ENCODE peak calls at places on chromosome 22, in four cellular contexts. U is IMR-90, G is mesendoderm, E is H1. J is an unnamed sample.

GRCh38 chr22:37746366-37747089 is 49.7 kb downstream of the TRIOBP start:
- DNase-seq in E (peak), G (peak), U (no peak), J (peak)

GRCh38 chr22:39244496-39245129 is at the start of gene PDGFB:
- DNase-seq in E (no peak), U (no peak), G (peak), J (no peak)

GRCh38 chr22:27252282-27253049 is 549.1 kb downstream of the MN1 start:
- DNase-seq in E (no peak), G (no peak), U (peak), J (no peak)

GRCh38 chr22:25661067-25661466 is 80.9 kb upstream of the MYO18B start:
- DNase-seq in E (no peak), G (no peak), U (no peak), J (no peak)

GRCh38 chr22:41469218-41469851 is 418 bp downstream of the ACO2 start:
- DNase-seq in U (no peak), G (peak), E (no peak), J (no peak)

GRCh38 chr22:27307545-27308279 is 493.8 kb downstream of the MN1 start:
- DNase-seq in U (no peak), E (no peak), G (no peak), J (no peak)

GRCh38 chr22:26610072-26610958 is 7.5 kb downstream of the CRYBB1 start:
- DNase-seq in G (no peak), E (no peak), U (peak), J (no peak)

GRCh38 chr22:25780673-25781072 is 38.7 kb downstream of the MYO18B start:
- DNase-seq in G (no peak), U (no peak), E (no peak), J (no peak)

DNA sequence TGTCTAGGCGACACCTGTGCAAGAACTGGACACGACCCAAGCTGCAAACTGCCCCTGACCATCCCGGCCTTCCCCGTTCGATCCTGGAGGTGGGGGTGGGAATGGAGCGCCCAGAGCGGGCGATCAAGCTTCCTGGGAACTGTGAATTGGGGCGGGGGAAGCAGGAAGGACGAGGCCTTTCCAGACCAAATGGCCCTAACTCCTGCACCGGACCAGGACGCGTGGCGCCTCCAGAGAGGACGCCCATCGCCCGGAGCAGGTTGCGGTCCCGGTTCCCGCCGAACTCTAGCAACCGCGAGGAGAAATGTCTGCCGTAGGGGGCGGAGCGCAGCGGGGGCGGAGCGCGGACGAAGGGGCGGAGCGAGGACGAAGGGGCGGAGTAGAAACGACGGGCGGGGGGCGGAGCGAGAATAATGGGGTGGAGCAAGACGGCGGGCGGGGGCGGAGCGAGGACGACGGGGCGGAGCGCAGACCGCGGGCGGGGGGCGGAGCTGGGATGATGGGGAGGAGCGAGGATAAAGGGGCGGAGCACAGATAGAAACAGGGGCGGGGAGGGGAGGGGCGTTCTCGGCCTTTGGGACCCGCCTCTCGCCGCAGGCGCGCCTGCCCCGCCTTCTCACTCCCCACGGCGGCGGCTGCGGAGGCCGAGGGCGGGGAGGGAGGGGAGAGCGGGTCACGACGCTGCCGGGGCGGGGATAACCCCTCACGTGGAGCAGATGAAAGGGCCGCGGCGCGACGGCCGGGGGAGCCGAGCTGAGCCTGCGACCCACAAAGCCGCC is at the start of gene ZNRF3:
- DNase-seq in E (peak), U (peak), G (peak), J (peak)
- H3K27ac ChIP-seq in E (peak), U (peak), G (peak), J (peak)

DNA sequence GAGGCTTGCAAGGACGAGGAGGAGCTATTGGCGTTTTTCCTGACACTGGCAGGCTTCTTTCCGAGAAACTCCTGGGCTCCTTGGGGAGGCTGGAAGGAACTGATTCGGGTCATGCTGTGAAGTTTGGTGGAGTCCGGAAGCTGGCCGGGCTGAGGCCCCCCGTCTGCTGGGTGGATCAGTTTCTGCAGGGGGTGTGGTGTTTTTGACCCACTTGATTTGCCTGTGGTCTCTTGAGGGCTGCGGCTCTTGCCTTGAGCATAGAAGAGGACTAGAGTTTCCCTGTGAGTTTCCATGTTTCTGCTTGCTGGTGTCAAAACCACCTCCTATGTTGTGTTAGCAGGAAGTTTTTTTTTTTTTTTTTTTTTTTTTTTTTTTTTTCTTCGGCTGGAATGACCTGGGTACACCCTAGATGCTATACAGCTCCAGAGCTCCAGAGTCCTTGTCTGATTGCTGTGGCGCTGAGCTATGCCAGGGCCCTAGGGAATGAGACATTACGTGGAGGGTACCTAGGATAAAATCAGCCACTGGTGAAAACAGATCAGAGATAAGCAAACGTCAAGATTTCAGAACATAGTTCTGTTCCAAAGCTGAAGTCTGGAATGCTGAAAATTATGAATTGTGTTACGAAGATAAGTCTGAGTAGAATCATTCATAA is 728 bp downstream of the TBC1D22A start:
- DNase-seq in E (no peak), G (peak), U (peak), J (no peak)
- H4K8ac ChIP-seq in E (peak), G (no peak), U (peak), J (no peak)

DNA sequence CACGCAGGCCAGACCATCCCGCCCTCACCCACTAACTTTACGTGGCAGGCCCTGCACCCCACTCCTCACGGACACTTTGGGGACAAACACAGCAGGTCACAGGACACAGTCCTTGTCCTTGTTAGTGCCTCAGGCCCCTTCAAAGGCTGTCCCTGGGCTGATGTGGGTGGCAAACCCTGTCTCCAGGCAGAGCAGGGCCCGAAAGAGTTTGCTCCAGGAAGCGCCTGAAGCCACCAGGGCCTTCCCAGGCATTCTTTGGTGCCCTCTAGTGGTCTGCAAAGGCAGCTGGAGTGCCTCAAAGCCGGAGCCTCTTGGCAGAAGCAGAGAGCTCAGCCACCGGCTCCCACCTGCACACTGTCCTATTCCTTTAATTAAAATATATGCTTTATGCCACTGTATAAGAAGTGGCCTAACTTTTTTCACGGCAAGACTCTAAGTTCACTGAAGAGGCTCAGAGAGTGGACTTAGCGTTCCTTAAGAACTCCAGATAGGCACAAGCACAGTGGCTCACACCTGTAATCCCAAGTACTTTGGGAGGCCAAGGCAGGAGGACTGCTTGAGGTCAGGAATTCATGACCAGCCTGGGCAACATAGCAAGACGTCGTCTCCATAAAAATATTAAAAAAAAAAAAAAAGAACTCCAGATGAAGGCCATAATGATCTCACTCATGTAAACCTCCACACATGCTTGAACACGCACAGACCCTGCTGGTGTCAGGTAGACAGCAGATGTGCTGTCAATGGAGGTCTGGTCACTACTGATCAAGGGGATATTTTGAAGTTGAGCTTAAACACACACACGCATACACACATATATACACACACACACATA is 11.1 kb downstream of the TXN2 start:
- DNase-seq in E (peak), G (peak), U (peak), J (peak)
- H3K4ac ChIP-seq in E (no peak), G (no peak), U (peak), J (peak)

GRCh38 chr22:36339171-36340065 is 48.3 kb downstream of the MYH9 start:
- DNase-seq in G (no peak), E (no peak), U (peak), J (no peak)
- H3K27ac ChIP-seq in G (no peak), E (no peak), U (peak), J (no peak)

DNA sequence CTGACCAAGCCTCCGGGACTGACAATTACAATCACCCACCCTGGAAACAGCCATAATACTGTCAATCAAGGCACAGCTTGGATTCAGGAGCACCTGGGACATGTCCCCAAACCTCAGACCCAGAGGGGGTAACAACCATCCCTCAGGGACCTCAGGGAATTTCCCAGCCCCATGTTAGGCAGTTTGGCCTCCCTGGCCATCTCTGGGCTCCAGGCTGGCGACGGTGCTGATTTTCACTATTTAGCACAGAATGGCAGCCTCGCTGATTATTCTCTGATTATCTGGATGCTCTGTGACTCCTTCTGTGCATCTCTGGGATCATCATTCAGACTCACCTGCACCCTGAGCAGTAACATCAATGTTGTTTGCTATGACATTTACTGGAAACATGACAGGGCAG is 45.8 kb upstream of the VPREB1 start:
- DNase-seq in E (no peak), G (no peak), U (no peak), J (no peak)
- H4K8ac ChIP-seq in E (no peak), G (no peak), U (no peak), J (no peak)

DNA sequence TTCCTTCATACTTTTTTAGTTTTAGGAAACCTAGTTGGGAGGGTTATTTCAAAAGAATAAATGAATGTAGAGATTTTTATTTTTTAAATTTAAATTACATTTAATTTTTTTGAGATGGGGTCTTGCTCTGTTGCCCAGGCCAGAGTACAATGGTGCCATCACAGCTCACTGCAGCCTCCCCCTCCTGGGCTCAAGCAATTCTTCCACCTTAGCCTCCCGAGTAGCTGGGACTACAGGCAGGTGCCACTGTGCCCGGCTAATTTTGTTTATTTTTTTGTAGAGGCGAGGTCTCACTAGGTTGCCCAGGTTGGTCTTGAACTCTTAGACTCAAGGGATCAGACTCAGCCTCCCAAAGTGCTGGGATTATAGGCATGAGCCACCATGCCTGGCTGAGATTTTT is 32.6 kb downstream of the ZNRF3 start:
- DNase-seq in E (no peak), U (no peak), G (no peak), J (no peak)
- H3K4ac ChIP-seq in E (no peak), U (no peak), G (no peak), J (no peak)

DNA sequence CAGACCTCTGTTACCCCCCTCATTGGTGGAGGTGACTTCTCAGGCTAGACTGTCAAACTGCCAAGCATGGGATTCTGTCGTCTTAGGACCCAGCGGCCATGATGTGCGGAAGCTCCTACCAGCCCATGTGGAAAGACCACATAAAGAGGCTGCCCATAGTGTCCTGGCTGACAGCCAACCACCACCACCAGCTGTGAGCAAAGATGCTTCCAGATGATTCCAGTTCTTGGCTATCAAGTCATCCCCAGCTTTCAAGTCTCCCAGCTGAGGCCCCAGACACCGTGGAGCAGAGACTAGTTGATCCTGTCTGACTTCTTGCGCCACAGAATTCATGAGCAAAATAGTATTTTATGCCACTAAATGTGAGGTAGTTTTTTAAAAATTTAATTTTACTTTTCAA is 32.9 kb downstream of the SCUBE1 start:
- DNase-seq in G (no peak), E (no peak), U (no peak), J (no peak)
- H3K27ac ChIP-seq in G (no peak), E (no peak), U (no peak), J (no peak)

GRCh38 chr22:23235425-23235824 is 55.1 kb downstream of the BCR start:
- DNase-seq in G (no peak), U (peak), E (no peak), J (no peak)

GRCh38 chr22:23237201-23237798 is 57.0 kb downstream of the BCR start:
- DNase-seq in G (peak), U (peak), E (no peak), J (peak)

GRCh38 chr22:23236440-23237139 is 56.3 kb downstream of the BCR start:
- DNase-seq in G (no peak), E (no peak), U (no peak), J (no peak)

GRCh38 chr22:23234409-23235161 is 54.3 kb downstream of the BCR start:
- DNase-seq in G (no peak), E (no peak), U (no peak), J (no peak)

GRCh38 chr22:23236026-23236425 is 55.7 kb downstream of the BCR start:
- DNase-seq in G (no peak), E (no peak), U (peak), J (no peak)
- H4K8ac ChIP-seq in G (no peak), E (no peak), U (no peak), J (no peak)

GRCh38 chr22:44755418-44755817 is 3.0 kb downstream of the ARHGAP8 start:
- DNase-seq in G (peak), U (no peak), E (no peak), J (no peak)

GRCh38 chr22:44753189-44754042 is 1.0 kb downstream of the ARHGAP8 start:
- DNase-seq in U (peak), E (no peak), G (peak), J (no peak)

GRCh38 chr22:44755000-44755399 is 2.6 kb downstream of the ARHGAP8 start:
- DNase-seq in E (no peak), U (no peak), G (peak), J (no peak)

GRCh38 chr22:44758354-44758969 is 6.1 kb downstream of the ARHGAP8 start:
- DNase-seq in U (peak), E (no peak), G (peak), J (no peak)

GRCh38 chr22:44755956-44756361 is 3.6 kb downstream of the ARHGAP8 start:
- DNase-seq in G (peak), E (no peak), U (no peak), J (no peak)
- H3K4ac ChIP-seq in G (no peak), E (no peak), U (no peak), J (no peak)

GRCh38 chr22:30694638-30695350 is at the start of gene OSBP2:
- DNase-seq in U (no peak), G (no peak), E (peak), J (peak)
- H3K27ac ChIP-seq in U (peak), G (no peak), E (peak), J (no peak)

J was measured in neuronal stem cell.